ENCODE peak calls at places on chromosomes 1 and 21, in seven cellular contexts. I is kidney; D is tibial nerve; C is psoas muscle; Q is breast epithelium; O is CD8-positive, alpha-beta T cell; H is endodermal cell. N is an unnamed sample.

GRCh38 chr1:51231121-51231520 is 5.0 kb upstream of the RNF11 start:
- DNase-seq in Q (no peak), I (no peak), H (no peak), C (no peak), D (no peak), O (no peak), N (no peak)

GRCh38 chr1:161989108-161989507 is 34.6 kb downstream of the OLFML2B start:
- DNase-seq in I (no peak), H (no peak), D (no peak), Q (no peak), O (no peak), C (no peak), N (no peak)

GRCh38 chr21:42221581-42222345 is 2.8 kb downstream of the ABCG1 start:
- DNase-seq in O (no peak), I (no peak), Q (no peak), D (no peak), C (no peak), H (peak; percentile 14), N (no peak)

GRCh38 chr1:2442676-2443075 is 30.3 kb upstream of the PEX10 start:
- DNase-seq in D (no peak), I (no peak), O (no peak), Q (no peak), H (no peak), C (no peak), N (no peak)

GRCh38 chr1:115217150-115218033 is 120.7 kb downstream of the NGF start:
- DNase-seq in O (no peak), H (no peak), C (no peak), I (no peak), Q (no peak), D (peak; percentile 10), N (no peak)

GRCh38 chr1:176949033-176949662 is 215.4 kb downstream of the ASTN1 start:
- DNase-seq in Q (no peak), D (no peak), C (peak; percentile 39), H (peak; percentile 96), I (no peak), O (no peak), N (peak; percentile 59)

GRCh38 chr1:27296773-27297214 is 25.2 kb upstream of the TMEM222 start:
- DNase-seq in Q (peak; percentile 55), O (peak; percentile 73), H (peak; percentile 94), I (peak; percentile 86), D (peak; percentile 73), C (peak; percentile 75), N (peak; percentile 94)

GRCh38 chr21:32198369-32198768 is 80.5 kb downstream of the MIS18A start:
- DNase-seq in I (no peak), H (no peak), Q (no peak), C (no peak), D (no peak), O (no peak), N (no peak)

GRCh38 chr1:35637401-35637809 is 3.9 kb downstream of the PSMB2 start:
- DNase-seq in Q (no peak), O (no peak), D (no peak), H (no peak), C (no peak), I (no peak), N (no peak)

GRCh38 chr1:186497651-186498050 is 36.7 kb upstream of the PDC start:
- DNase-seq in H (no peak), C (no peak), D (no peak), O (no peak), Q (no peak), I (no peak), N (no peak)

DNA sequence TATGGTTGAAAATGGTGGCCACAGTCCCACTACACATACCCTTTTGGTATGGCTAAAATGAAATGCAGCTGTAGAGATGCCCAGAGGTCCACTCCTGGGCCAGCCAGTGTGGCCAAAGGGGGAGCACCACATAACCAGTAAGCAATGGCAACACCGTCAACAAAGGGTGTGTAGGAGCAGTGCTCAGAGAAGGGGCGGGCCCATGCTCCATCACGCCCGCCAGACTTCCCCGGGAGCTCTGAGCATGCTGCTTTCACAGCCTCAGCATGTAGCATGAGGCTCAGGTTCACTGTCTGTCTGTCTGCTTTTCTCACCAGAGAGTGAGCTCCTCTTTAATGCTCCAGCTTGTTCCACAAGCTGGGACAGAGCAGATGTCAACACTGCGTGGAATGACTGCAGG is 537.6 kb downstream of the MATN1 start:
- DNase-seq in O (no peak), H (peak; percentile 44), D (no peak), I (no peak), C (no peak), Q (no peak), N (no peak)
- H3K4me3 ChIP-seq in O (no peak overlapping the region), H (no peak overlapping the region), D (no peak overlapping the region), I (no peak overlapping the region), C (no peak overlapping the region), Q (no peak overlapping the region), N (no peak overlapping the region)

GRCh38 chr1:107474877-107475612 is 334.2 kb downstream of the NTNG1 start:
- DNase-seq in C (no peak), D (no peak), I (no peak), O (no peak), Q (no peak), H (no peak), N (no peak)
- H3K27ac ChIP-seq in C (no peak overlapping the region), D (no peak overlapping the region), I (no peak overlapping the region), O (no peak overlapping the region), Q (no peak overlapping the region), H (no peak overlapping the region), N (no peak overlapping the region)

DNA sequence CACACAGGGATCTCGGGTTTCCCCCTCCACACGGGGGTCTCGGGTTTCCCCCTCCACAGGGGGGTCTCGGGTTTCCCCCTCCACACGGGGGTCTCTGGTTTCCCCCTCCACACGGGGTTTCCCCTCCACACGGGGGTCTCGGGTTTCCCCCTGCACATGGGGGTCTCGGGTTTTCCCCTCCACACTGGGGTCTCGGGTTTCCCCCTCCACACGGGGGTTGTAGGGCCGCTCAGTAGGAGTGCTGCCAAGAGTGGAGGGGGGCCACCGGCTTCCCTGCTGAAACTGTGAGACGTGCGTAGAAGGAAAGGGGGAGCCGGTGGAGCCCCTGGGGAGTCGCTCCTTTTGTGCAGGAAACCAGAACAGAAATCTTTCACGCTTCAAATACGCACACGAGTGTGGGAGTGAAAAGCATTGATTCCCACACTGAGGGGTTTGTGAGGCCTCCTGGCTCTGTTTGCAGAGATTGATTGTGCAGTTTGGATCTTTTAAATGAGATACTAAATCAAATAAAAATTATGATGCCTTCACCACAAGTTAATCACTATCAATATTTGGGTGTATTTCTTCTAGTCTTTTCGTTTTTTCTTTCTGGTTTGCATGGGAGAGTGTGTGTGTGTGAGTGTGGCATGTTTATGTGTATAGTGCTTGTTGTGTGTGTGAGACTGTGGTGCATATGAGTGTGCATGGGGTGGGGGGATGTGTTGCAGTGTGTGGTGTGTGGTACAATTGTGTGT is 54.3 kb upstream of the TRAPPC10 start:
- DNase-seq in H (no peak), C (peak; percentile 4), O (no peak), D (no peak), I (no peak), Q (no peak), N (no peak)
- H3K4me3 ChIP-seq in H (no peak overlapping the region), C (no peak overlapping the region), O (no peak overlapping the region), D (no peak overlapping the region), I (no peak overlapping the region), Q (no peak overlapping the region), N (no peak overlapping the region)

GRCh38 chr1:201941420-201942128 is 4.8 kb downstream of the LMOD1 start:
- DNase-seq in O (no peak), Q (no peak), I (peak; percentile 75), D (no peak), C (no peak), H (peak; percentile 94), N (no peak)

GRCh38 chr1:201939271-201939973 is 6.9 kb downstream of the LMOD1 start:
- DNase-seq in D (no peak), C (no peak), O (no peak), I (no peak), Q (no peak), H (no peak), N (no peak)

GRCh38 chr1:201937624-201938212 is 8.6 kb downstream of the LMOD1 start:
- DNase-seq in D (no peak), H (no peak), C (no peak), Q (no peak), O (no peak), I (no peak), N (no peak)

GRCh38 chr1:201942129-201942495 is 4.2 kb downstream of the LMOD1 start:
- DNase-seq in O (no peak), D (no peak), Q (no peak), H (no peak), C (no peak), I (no peak), N (no peak)

GRCh38 chr1:201938440-201939005 is 7.8 kb downstream of the LMOD1 start:
- DNase-seq in D (no peak), Q (no peak), C (no peak), H (no peak), O (no peak), I (no peak), N (no peak)
- H3K27ac ChIP-seq in D (no peak overlapping the region), Q (peak overlapping the region; percentile 77), C (peak overlapping the region; percentile 86), H (no peak overlapping the region), O (no peak overlapping the region), I (no peak overlapping the region), N (peak overlapping the region; percentile 2)

GRCh38 chr1:193411771-193412170 is 225.4 kb upstream of the B3GALT2 start:
- DNase-seq in O (no peak), Q (no peak), H (no peak), D (no peak), C (no peak), I (no peak), N (no peak)

GRCh38 chr1:193413376-193413775 is 227.0 kb upstream of the B3GALT2 start:
- DNase-seq in C (no peak), Q (no peak), I (no peak), D (no peak), H (no peak), O (no peak), N (no peak)

GRCh38 chr1:193412748-193413147 is 226.3 kb upstream of the B3GALT2 start:
- DNase-seq in D (no peak), I (no peak), C (no peak), Q (no peak), H (no peak), O (no peak), N (no peak)

GRCh38 chr1:193406901-193407300 is 220.5 kb upstream of the B3GALT2 start:
- DNase-seq in I (no peak), H (no peak), Q (no peak), O (no peak), C (no peak), D (no peak), N (no peak)

DNA sequence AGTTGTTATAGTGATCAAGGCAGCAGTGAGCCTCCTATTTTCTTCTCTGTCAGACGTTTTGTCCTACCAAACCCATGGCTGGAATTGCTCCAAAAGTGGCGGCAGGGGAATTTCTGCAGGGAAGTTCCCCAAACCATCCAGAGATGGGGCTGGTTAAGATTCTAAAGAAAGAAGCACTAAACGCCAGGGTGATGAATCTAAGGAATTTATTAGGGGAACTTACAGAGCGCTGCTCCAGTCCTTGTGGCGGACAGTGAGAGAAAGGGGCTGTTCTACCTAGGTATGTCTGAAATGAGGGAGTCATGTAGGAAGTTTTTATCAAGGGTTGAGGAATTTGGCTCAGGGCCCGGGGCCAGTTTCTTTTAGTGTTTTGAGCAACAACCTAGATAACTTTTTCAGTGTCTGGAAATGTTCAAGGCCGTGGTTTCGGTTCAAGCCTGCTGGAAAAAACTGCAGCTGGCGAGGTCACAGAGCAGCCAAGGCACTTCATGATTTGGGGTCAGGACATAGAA is 222.4 kb upstream of the B3GALT2 start:
- DNase-seq in Q (no peak), C (peak; percentile 35), I (peak; percentile 80), D (peak; percentile 51), H (no peak), O (no peak), N (peak; percentile 81)
- H3K4me3 ChIP-seq in Q (no peak overlapping the region), C (no peak overlapping the region), I (peak overlapping the region; percentile 32), D (peak overlapping the region; percentile 22), H (no peak overlapping the region), O (no peak overlapping the region), N (no peak overlapping the region)

GRCh38 chr21:36479415-36480402 is at the start of gene CLDN14:
- DNase-seq in H (no peak), C (peak; percentile 23), I (no peak), Q (peak; percentile 33), D (no peak), O (no peak), N (no peak)
- H3K27ac ChIP-seq in H (no peak within 1 kb of the TSS), C (no peak within 1 kb of the TSS), I (no peak within 1 kb of the TSS), Q (no peak within 1 kb of the TSS), D (no peak within 1 kb of the TSS), O (no peak within 1 kb of the TSS), N (no peak within 1 kb of the TSS)